ENCODE peak calls at places on chromosomes 4 and X, in nine cellular contexts. L, H, I, P, C, B, A, E and X are unnamed samples.

GRCh38 chr4:43339435-43339834 is 446.9 kb downstream of the GRXCR1 start:
- DNase-seq in I (no peak), E (no peak), H (peak), A (no peak), L (no peak), B (no peak), P (no peak), C (no peak), X (no peak)

GRCh38 chr4:80336582-80336981 is 1.1 kb downstream of the CFAP299 start:
- DNase-seq in B (peak), E (peak), I (peak), A (peak), C (peak), H (peak), L (no peak), P (no peak), X (no peak)

GRCh38 chrX:129115104-129115503 is 408.2 kb downstream of the SMARCA1 start:
- DNase-seq in P (no peak), B (peak), A (no peak), H (peak), L (peak), E (peak), C (peak), I (peak), X (peak)

GRCh38 chrX:151396827-151397740 is at the start of gene VMA21:
- DNase-seq in E (peak), P (peak), B (peak), L (peak), C (peak), I (peak), A (peak), H (peak), X (peak)

GRCh38 chr4:121950212-121950679 is 1.6 kb downstream of the TRPC3 start:
- DNase-seq in A (peak), B (peak), L (peak), E (peak), C (peak), I (peak), H (peak), P (peak), X (no peak)

GRCh38 chrX:38335382-38335781 is 8.1 kb upstream of the RPGR start:
- DNase-seq in I (no peak), A (no peak), B (peak), L (peak), E (no peak), P (no peak), H (no peak), C (no peak), X (no peak)

GRCh38 chr4:3407930-3408792 is 33.6 kb upstream of the HGFAC start:
- DNase-seq in L (no peak), B (no peak), I (no peak), C (no peak), E (no peak), H (no peak), P (no peak), A (no peak), X (no peak)

GRCh38 chr4:76377481-76377901 is 43.5 kb downstream of the CCDC158 start:
- DNase-seq in P (no peak), E (no peak), I (no peak), C (peak), H (no peak), B (no peak), L (no peak), A (no peak), X (no peak)

GRCh38 chr4:151098191-151098590 is 1.2 kb upstream of the RPS3A start:
- DNase-seq in E (no peak), I (no peak), B (peak), A (no peak), C (no peak), H (no peak), P (no peak), L (no peak), X (no peak)

GRCh38 chr4:147683717-147684700 is at the start of gene PRMT9:
- DNase-seq in B (peak), H (peak), E (peak), P (peak), C (peak), I (peak), L (peak), A (peak), X (peak)

GRCh38 chr4:82090717-82091116 is 283.1 kb downstream of the HNRNPD start:
- DNase-seq in A (no peak), B (no peak), L (no peak), C (no peak), I (no peak), P (no peak), H (no peak), E (no peak), X (no peak)

GRCh38 chr4:120771907-120772306 is 150.6 kb downstream of the PRDM5 start:
- DNase-seq in L (no peak), I (no peak), P (no peak), B (no peak), A (no peak), H (no peak), E (no peak), C (no peak), X (no peak)

GRCh38 chr4:15718959-15719358 is 16.1 kb downstream of the BST1 start:
- DNase-seq in P (no peak), L (no peak), A (peak), E (no peak), C (no peak), H (no peak), B (no peak), I (no peak), X (no peak)

GRCh38 chr4:150348079-150348478 is 233.9 kb upstream of the MAB21L2 start:
- DNase-seq in E (peak), C (no peak), B (no peak), A (no peak), I (no peak), H (peak), P (no peak), L (no peak), X (no peak)

GRCh38 chrX:19987856-19988255 is 3.0 kb downstream of the BCLAF3 start:
- DNase-seq in P (no peak), H (no peak), B (no peak), E (no peak), L (no peak), C (no peak), A (no peak), I (no peak), X (no peak)

GRCh38 chrX:48800574-48801280 is 1.1 kb upstream of the HDAC6 start:
- DNase-seq in C (no peak), B (no peak), E (no peak), I (no peak), L (no peak), P (no peak), A (no peak), H (no peak), X (no peak)

GRCh38 chr4:25421819-25422511 is 44.9 kb downstream of the ANAPC4 start:
- DNase-seq in I (no peak), H (no peak), C (no peak), L (no peak), A (no peak), P (no peak), B (no peak), E (no peak), X (no peak)

GRCh38 chr4:83757121-83757621 is 221.3 kb downstream of the GPAT3 start:
- DNase-seq in P (no peak), C (no peak), E (no peak), H (no peak), L (no peak), I (no peak), A (no peak), B (no peak), X (no peak)

GRCh38 chr4:109733728-109734127 is 3.9 kb upstream of the PLA2G12A start:
- DNase-seq in B (no peak), H (no peak), A (no peak), I (no peak), P (no peak), E (no peak), L (no peak), C (no peak), X (no peak)

GRCh38 chr4:41709844-41710481 is 38.6 kb downstream of the PHOX2B start:
- DNase-seq in L (no peak), E (no peak), A (no peak), P (no peak), C (no peak), H (peak), B (no peak), I (no peak), X (no peak)